ENCODE peak calls at places on chromosomes 11 and 22, in ten cellular contexts. J is EH, G is adipocyte, O is left cardiac atrium, A is left ventricle myocardium superior, F is H4, Y is NCI-H1105 treated with DMSO at 0.1 percent for 48 hours, D is adrenal gland, L is non-pigmented ciliary epithelial cell, U is neural crest cell. M is an unnamed sample.

GRCh38 chr11:14184548-14184947 is 174.4 kb downstream of the RRAS2 start:
- DNase-seq in J (no peak), G (peak; percentile 32), O (no peak), A (no peak), F (no peak), Y (no peak), D (peak; percentile 27), L (no peak), U (no peak), M (no peak)

GRCh38 chr11:133137939-133138338 is 394.4 kb downstream of the OPCML start:
- DNase-seq in J (no peak), G (no peak), O (no peak), A (no peak), F (no peak), Y (no peak), D (no peak), L (no peak), U (no peak), M (no peak)

GRCh38 chr11:65884716-65885092 is 3.6 kb downstream of the FIBP start:
- DNase-seq in J (peak; percentile 75), G (peak; percentile 88), O (peak; percentile 79), A (peak; percentile 85), F (peak; percentile 61), Y (peak; percentile 63), D (peak; percentile 81), L (no peak), U (peak; percentile 81), M (peak; percentile 83)

GRCh38 chr11:61413496-61413895 is 16.3 kb downstream of the CPSF7 start:
- DNase-seq in J (peak; percentile 21), G (peak; percentile 63), O (no peak), A (no peak), F (no peak), Y (no peak), D (no peak), L (no peak), U (no peak), M (no peak)

GRCh38 chr11:46676436-46677158 is 23.8 kb downstream of the ARHGAP1 start:
- DNase-seq in J (no peak), G (no peak), O (peak; percentile 33), A (no peak), F (no peak), Y (no peak), D (no peak), L (no peak), U (no peak), M (peak; percentile 67)

GRCh38 chr22:20130319-20130718 is 1.3 kb upstream of the ZDHHC8 start:
- DNase-seq in J (no peak), G (no peak), O (no peak), A (no peak), F (no peak), Y (peak; percentile 36), D (no peak), L (no peak), U (no peak), M (no peak)

GRCh38 chr11:67545280-67545679 is 22.0 kb upstream of the CABP2 start:
- DNase-seq in J (peak; percentile 17), G (no peak), O (peak; percentile 62), A (peak; percentile 85), F (no peak), Y (peak; percentile 12), D (peak; percentile 35), L (no peak), U (no peak), M (no peak)

GRCh38 chr11:37657645-37658044 is 1059.6 kb upstream of the RAG2 start:
- DNase-seq in J (peak; percentile 42), G (peak; percentile 58), O (no peak), A (no peak), F (peak; percentile 43), Y (no peak), D (no peak), L (no peak), U (no peak), M (no peak)

GRCh38 chr11:126310992-126311310 is 7.1 kb downstream of the DCPS start:
- DNase-seq in J (no peak), G (no peak), O (no peak), A (no peak), F (no peak), Y (no peak), D (no peak), L (no peak), U (no peak), M (peak; percentile 17)

GRCh38 chr22:41001722-41002122 is 50.5 kb downstream of the RBX1 start:
- DNase-seq in J (peak; percentile 58), G (peak; percentile 14), O (no peak), A (no peak), F (peak; percentile 18), Y (no peak), D (no peak), L (peak; percentile 8), U (no peak), M (no peak)

GRCh38 chr11:70493891-70494290 is 95.6 kb downstream of the CTTN start:
- DNase-seq in J (no peak), G (no peak), O (no peak), A (no peak), F (no peak), Y (no peak), D (no peak), L (no peak), U (no peak), M (peak; percentile 56)

GRCh38 chr22:49535126-49535525 is 292.5 kb downstream of the BRD1 start:
- DNase-seq in J (no peak), G (no peak), O (no peak), A (no peak), F (no peak), Y (no peak), D (no peak), L (no peak), U (no peak), M (no peak)

GRCh38 chr11:67371549-67372231 is 1.7 kb downstream of the CLCF1 start:
- DNase-seq in J (peak; percentile 72), G (peak; percentile 82), O (no peak), A (no peak), F (peak; percentile 58), Y (no peak), D (peak; percentile 47), L (no peak), U (no peak), M (no peak)

GRCh38 chr11:119976805-119977583 is 160.9 kb downstream of the TRIM29 start:
- DNase-seq in J (no peak), G (no peak), O (no peak), A (no peak), F (no peak), Y (no peak), D (no peak), L (no peak), U (no peak), M (no peak)

GRCh38 chr11:45941285-45941684 is 18.8 kb downstream of the LARGE2 start:
- DNase-seq in J (no peak), G (no peak), O (no peak), A (no peak), F (no peak), Y (no peak), D (no peak), L (no peak), U (no peak), M (no peak)

GRCh38 chr11:125371451-125371935 is 124.6 kb downstream of the FEZ1 start:
- DNase-seq in J (no peak), G (no peak), O (no peak), A (no peak), F (no peak), Y (peak; percentile 69), D (no peak), L (no peak), U (no peak), M (peak; percentile 20)

GRCh38 chr11:1691027-1691877 is 5.7 kb upstream of the KRTAP5-6 start:
- DNase-seq in J (no peak), G (no peak), O (no peak), A (no peak), F (no peak), Y (no peak), D (no peak), L (no peak), U (no peak), M (no peak)

GRCh38 chr22:36587289-36588154 is 58.6 kb upstream of the EIF3D start:
- DNase-seq in J (peak; percentile 73), G (peak; percentile 54), O (no peak), A (no peak), F (no peak), Y (no peak), D (peak; percentile 26), L (no peak), U (no peak), M (peak; percentile 63)

GRCh38 chr11:91978747-91979146 is 245.9 kb upstream of the FAT3 start:
- DNase-seq in J (peak; percentile 79), G (no peak), O (no peak), A (no peak), F (no peak), Y (no peak), D (no peak), L (no peak), U (no peak), M (no peak)

GRCh38 chr11:62805991-62806441 is 776 bp upstream of the NXF1 start:
- DNase-seq in J (peak; percentile 11), G (no peak), O (no peak), A (no peak), F (no peak), Y (peak; percentile 62), D (peak; percentile 38), L (no peak), U (no peak), M (no peak)

GRCh38 chr11:10375280-10376048 is 70.6 kb downstream of the ADM start:
- DNase-seq in J (peak; percentile 99), G (peak; percentile 70), O (no peak), A (no peak), F (no peak), Y (no peak), D (no peak), L (no peak), U (no peak), M (no peak)

GRCh38 chr22:44938886-44939285 is 70.9 kb downstream of the PHF21B start:
- DNase-seq in J (no peak), G (no peak), O (no peak), A (no peak), F (no peak), Y (no peak), D (no peak), L (no peak), U (no peak), M (no peak)

GRCh38 chr11:129453293-129453721 is 77.7 kb downstream of the BARX2 start:
- DNase-seq in J (no peak), G (no peak), O (no peak), A (no peak), F (no peak), Y (peak; percentile 62), D (no peak), L (no peak), U (no peak), M (no peak)

GRCh38 chr22:36323855-36324331 is 63.9 kb downstream of the MYH9 start:
- DNase-seq in J (no peak), G (no peak), O (peak; percentile 84), A (peak; percentile 85), F (no peak), Y (no peak), D (no peak), L (no peak), U (no peak), M (peak; percentile 90)